ENCODE peak calls at places on chromosomes 13 and 19, in six cellular contexts. M is body of pancreas, S is Panc1, F is cardiac muscle cell, K is heart left ventricle, O is upper lobe of left lung. Q is an unnamed sample. For H3K4me1, the result is how much of the 10 kb centered on the place peaks cover.

GRCh38 chr19:8608858-8609209 is 1.7 kb downstream of the ADAMTS10 start:
- DNase-seq in K (no peak), F (no peak), S (no peak), M (no peak), O (no peak), Q (no peak)

GRCh38 chr13:40993119-40993518 is 26.0 kb downstream of the ELF1 start:
- DNase-seq in O (peak), M (peak), F (no peak), K (no peak), S (no peak), Q (no peak)

GRCh38 chr19:4597975-4598671 is 38.6 kb upstream of the SEMA6B start:
- DNase-seq in M (no peak), O (peak), F (peak), S (no peak), K (peak), Q (no peak)

GRCh38 chr19:33186431-33186830 is 7.7 kb upstream of the LRP3 start:
- DNase-seq in K (no peak), F (no peak), S (no peak), O (no peak), M (no peak), Q (no peak)

GRCh38 chr19:47006496-47006895 is 13.1 kb upstream of the NPAS1 start:
- DNase-seq in F (no peak), O (no peak), K (no peak), M (no peak), S (no peak), Q (no peak)

GRCh38 chr19:47483800-47484690 is at the start of gene KPTN:
- DNase-seq in F (peak), K (peak), M (peak), S (peak), O (peak), Q (peak)

GRCh38 chr13:50248537-50249521 is 233.6 kb downstream of the KCNRG start:
- DNase-seq in K (no peak), S (no peak), F (no peak), M (no peak), O (no peak), Q (no peak)

GRCh38 chr19:1855828-1856255 is 7.5 kb downstream of the KLF16 start:
- DNase-seq in S (no peak), M (no peak), O (no peak), K (no peak), F (no peak), Q (no peak)

GRCh38 chr13:79297128-79297527 is 108.9 kb downstream of the RBM26 start:
- DNase-seq in K (no peak), O (no peak), S (no peak), F (no peak), M (no peak), Q (no peak)

GRCh38 chr19:33681081-33681680 is 59.4 kb downstream of the CHST8 start:
- DNase-seq in K (no peak), O (no peak), F (no peak), M (no peak), S (no peak), Q (no peak)

GRCh38 chr13:99063952-99064351 is 86.1 kb upstream of the DOCK9 start:
- DNase-seq in F (no peak), S (no peak), K (no peak), M (no peak), O (no peak), Q (no peak)

GRCh38 chr13:28204690-28205443 is 66.5 kb downstream of the PAN3 start:
- DNase-seq in F (no peak), K (no peak), M (no peak), S (no peak), O (no peak), Q (no peak)

GRCh38 chr19:33444993-33445751 is 71.7 kb downstream of the CEBPG start:
- DNase-seq in F (no peak), O (no peak), K (no peak), M (no peak), S (no peak), Q (no peak)

GRCh38 chr19:42281175-42282035 is 12.4 kb downstream of the CIC start:
- DNase-seq in F (peak), S (no peak), O (peak), M (peak), K (peak), Q (peak)

GRCh38 chr13:29923554-29924481 is 73.4 kb upstream of the UBL3 start:
- DNase-seq in S (peak), F (peak), M (peak), O (peak), K (peak), Q (peak)

GRCh38 chr19:47176071-47176626 is 45.5 kb downstream of the SAE1 start:
- DNase-seq in S (no peak), K (no peak), O (no peak), F (no peak), M (no peak), Q (no peak)

GRCh38 chr19:18487576-18488402 is 34.1 kb downstream of the ELL start:
- DNase-seq in K (no peak), S (no peak), O (no peak), F (no peak), M (no peak), Q (no peak)

GRCh38 chr19:18488403-18488723 is 33.5 kb downstream of the ELL start:
- DNase-seq in O (no peak), S (no peak), M (no peak), K (no peak), F (no peak), Q (no peak)

GRCh38 chr19:18490719-18491118 is 31.2 kb downstream of the ELL start:
- DNase-seq in F (no peak), K (no peak), S (no peak), M (no peak), O (no peak), Q (no peak)

GRCh38 chr19:18489627-18490184 is 32.2 kb downstream of the ELL start:
- DNase-seq in K (no peak), O (no peak), M (no peak), F (no peak), S (no peak), Q (no peak)

GRCh38 chr19:18488838-18489626 is 32.8 kb downstream of the ELL start:
- DNase-seq in M (peak), K (no peak), F (peak), S (no peak), O (no peak), Q (no peak)
- H3K4me1 ChIP-seq in M (half or more), K (half or more), F (under half), S (under half), O (half or more), Q (under half)

DNA sequence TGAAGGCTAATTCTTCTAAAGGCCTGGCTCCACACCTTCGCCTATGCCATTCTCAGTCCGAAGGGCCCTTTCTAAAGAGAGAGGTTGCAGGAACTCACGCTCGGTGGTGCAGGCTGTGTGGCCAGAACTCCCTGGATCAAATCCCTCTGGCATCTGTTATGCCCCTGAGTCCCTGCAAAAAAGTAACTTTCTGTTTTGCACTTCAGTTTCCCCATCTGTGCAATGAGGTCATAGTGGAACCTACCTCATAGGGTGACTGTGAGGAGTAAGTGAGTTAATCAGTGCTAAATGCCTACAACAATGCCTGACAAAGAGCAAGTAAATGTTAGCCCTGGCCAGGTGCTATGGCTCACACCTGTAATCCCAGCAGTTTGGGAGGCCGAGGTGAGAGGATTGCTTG is 7.3 kb downstream of the IGSF23 start:
- DNase-seq in K (no peak), M (no peak), F (no peak), S (no peak), O (no peak), Q (no peak)
- H3K4me3 ChIP-seq in K (no peak), M (no peak), F (no peak), S (no peak), O (no peak), Q (no peak)

GRCh38 chr19:7326105-7326877 is 22.4 kb upstream of the ARHGEF18 start:
- DNase-seq in M (peak), F (no peak), K (no peak), O (no peak), S (peak), Q (no peak)
- TF ChIP-seq CTCF in M (peak), F (peak), K (no peak), O (peak), S (peak), Q (peak)

GRCh38 chr19:10112895-10113591 is 1.6 kb downstream of the P2RY11 start:
- DNase-seq in F (peak), O (peak), K (no peak), M (peak), S (no peak), Q (no peak)
- H3K4me1 ChIP-seq in F (under half), O (under half), K (under half), M (under half), S (under half), Q (under half)

GRCh38 chr19:38974599-38975213 is 836 bp downstream of the FBXO17 start:
- DNase-seq in F (no peak), O (no peak), M (no peak), K (no peak), S (no peak), Q (no peak)
- H3K4me3 ChIP-seq in F (peak), O (peak), M (peak), K (peak), S (peak), Q (peak)